ENCODE peak calls at places on chromosomes 2 and 18, in four cellular contexts. One of them, this sample, is unnamed.
A peak's percentile ranks its signal among the peaks of the same experiment; 100 is the strongest.

GRCh38 chr2:64202206-64202864 is 58.1 kb upstream of the PELI1 start:
- DNase-seq in lower lobe of right lung: no peak
- DNase-seq in omental fat pad: no peak
- DNase-seq in CD4-positive, alpha-beta T cell: no peak
- DNase-seq in this sample: no peak

GRCh38 chr2:171181067-171182049 is 20.7 kb upstream of the TLK1 start:
- DNase-seq in lower lobe of right lung: no peak
- DNase-seq in omental fat pad: no peak
- DNase-seq in CD4-positive, alpha-beta T cell: no peak
- DNase-seq in this sample: no peak

GRCh38 chr2:170779304-170779703 is 9.1 kb downstream of the ERICH2 start:
- DNase-seq in lower lobe of right lung: no peak
- DNase-seq in omental fat pad: no peak
- DNase-seq in CD4-positive, alpha-beta T cell: no peak
- DNase-seq in this sample: no peak

GRCh38 chr2:230866704-230867561 is 2.2 kb downstream of the ITM2C start:
- DNase-seq in lower lobe of right lung: no peak
- DNase-seq in omental fat pad: no peak
- DNase-seq in CD4-positive, alpha-beta T cell: peak; percentile 64
- DNase-seq in this sample: no peak

GRCh38 chr2:181203412-181203811 is 223.0 kb downstream of the UBE2E3 start:
- DNase-seq in lower lobe of right lung: no peak
- DNase-seq in omental fat pad: no peak
- DNase-seq in CD4-positive, alpha-beta T cell: no peak
- DNase-seq in this sample: no peak

GRCh38 chr2:174597347-174598047 is at the start of gene WIPF1:
- DNase-seq in lower lobe of right lung: no peak
- DNase-seq in omental fat pad: no peak
- DNase-seq in CD4-positive, alpha-beta T cell: peak; percentile 24
- DNase-seq in this sample: no peak

GRCh38 chr2:190533968-190534309 is 583 bp downstream of the NEMP2 start:
- DNase-seq in lower lobe of right lung: no peak
- DNase-seq in omental fat pad: no peak
- DNase-seq in CD4-positive, alpha-beta T cell: peak; percentile 53
- DNase-seq in this sample: no peak

GRCh38 chr2:113169002-113169530 is 4.7 kb upstream of the PSD4 start:
- DNase-seq in lower lobe of right lung: no peak
- DNase-seq in omental fat pad: no peak
- DNase-seq in CD4-positive, alpha-beta T cell: no peak
- DNase-seq in this sample: no peak

GRCh38 chr18:1618364-1618763 is 713.7 kb downstream of the ADCYAP1 start:
- DNase-seq in lower lobe of right lung: no peak
- DNase-seq in omental fat pad: no peak
- DNase-seq in CD4-positive, alpha-beta T cell: no peak
- DNase-seq in this sample: no peak

GRCh38 chr2:163658556-163658955 is 77.3 kb downstream of the FIGN start:
- DNase-seq in lower lobe of right lung: no peak
- DNase-seq in omental fat pad: no peak
- DNase-seq in CD4-positive, alpha-beta T cell: no peak
- DNase-seq in this sample: no peak

GRCh38 chr18:23716516-23716915 is 27.3 kb downstream of the LAMA3 start:
- DNase-seq in lower lobe of right lung: no peak
- DNase-seq in omental fat pad: no peak
- DNase-seq in CD4-positive, alpha-beta T cell: no peak
- DNase-seq in this sample: no peak

GRCh38 chr18:9156604-9157249 is 20.1 kb downstream of the ANKRD12 start:
- DNase-seq in lower lobe of right lung: no peak
- DNase-seq in omental fat pad: no peak
- DNase-seq in CD4-positive, alpha-beta T cell: no peak
- DNase-seq in this sample: no peak

GRCh38 chr2:20378891-20379519 is 28.4 kb upstream of the PUM2 start:
- DNase-seq in lower lobe of right lung: peak; percentile 74
- DNase-seq in omental fat pad: peak; percentile 45
- DNase-seq in CD4-positive, alpha-beta T cell: no peak
- DNase-seq in this sample: peak; percentile 49

GRCh38 chr18:46028536-46028891 is 43.5 kb downstream of the PSTPIP2 start:
- DNase-seq in lower lobe of right lung: no peak
- DNase-seq in omental fat pad: no peak
- DNase-seq in CD4-positive, alpha-beta T cell: no peak
- DNase-seq in this sample: no peak

GRCh38 chr2:44579136-44579836 is 217.5 kb downstream of the CAMKMT start:
- DNase-seq in lower lobe of right lung: no peak
- DNase-seq in omental fat pad: no peak
- DNase-seq in CD4-positive, alpha-beta T cell: no peak
- DNase-seq in this sample: no peak

GRCh38 chr2:169933124-169933711 is 106.0 kb downstream of the UBR3 start:
- DNase-seq in lower lobe of right lung: no peak
- DNase-seq in omental fat pad: no peak
- DNase-seq in CD4-positive, alpha-beta T cell: no peak
- DNase-seq in this sample: no peak

GRCh38 chr18:58178476-58178875 is 134.4 kb downstream of the NEDD4L start:
- DNase-seq in lower lobe of right lung: no peak
- DNase-seq in omental fat pad: no peak
- DNase-seq in CD4-positive, alpha-beta T cell: no peak
- DNase-seq in this sample: no peak

GRCh38 chr2:220006152-220006551 is 378.7 kb downstream of the SLC4A3 start:
- DNase-seq in lower lobe of right lung: no peak
- DNase-seq in omental fat pad: no peak
- DNase-seq in CD4-positive, alpha-beta T cell: no peak
- DNase-seq in this sample: no peak

GRCh38 chr18:11108956-11109355 is 40.4 kb downstream of the PIEZO2 start:
- DNase-seq in lower lobe of right lung: no peak
- DNase-seq in omental fat pad: no peak
- DNase-seq in CD4-positive, alpha-beta T cell: no peak
- DNase-seq in this sample: no peak

GRCh38 chr2:64645014-64645418 is 8.7 kb downstream of the SERTAD2 start:
- DNase-seq in lower lobe of right lung: no peak
- DNase-seq in omental fat pad: no peak
- DNase-seq in CD4-positive, alpha-beta T cell: no peak
- DNase-seq in this sample: peak; percentile 35

GRCh38 chr2:36696533-36696932 is at the start of gene VIT:
- DNase-seq in lower lobe of right lung: no peak
- DNase-seq in omental fat pad: no peak
- DNase-seq in CD4-positive, alpha-beta T cell: no peak
- DNase-seq in this sample: no peak

GRCh38 chr2:36697424-36698066 is 1.0 kb downstream of the VIT start:
- DNase-seq in lower lobe of right lung: no peak
- DNase-seq in omental fat pad: no peak
- DNase-seq in CD4-positive, alpha-beta T cell: no peak
- DNase-seq in this sample: no peak

GRCh38 chr2:36698978-36699377 is 2.5 kb downstream of the VIT start:
- DNase-seq in lower lobe of right lung: no peak
- DNase-seq in omental fat pad: no peak
- DNase-seq in CD4-positive, alpha-beta T cell: no peak
- DNase-seq in this sample: no peak

GRCh38 chr2:36693825-36694224 is 2.7 kb upstream of the VIT start:
- DNase-seq in lower lobe of right lung: no peak
- DNase-seq in omental fat pad: no peak
- DNase-seq in CD4-positive, alpha-beta T cell: no peak
- DNase-seq in this sample: no peak

DNA sequence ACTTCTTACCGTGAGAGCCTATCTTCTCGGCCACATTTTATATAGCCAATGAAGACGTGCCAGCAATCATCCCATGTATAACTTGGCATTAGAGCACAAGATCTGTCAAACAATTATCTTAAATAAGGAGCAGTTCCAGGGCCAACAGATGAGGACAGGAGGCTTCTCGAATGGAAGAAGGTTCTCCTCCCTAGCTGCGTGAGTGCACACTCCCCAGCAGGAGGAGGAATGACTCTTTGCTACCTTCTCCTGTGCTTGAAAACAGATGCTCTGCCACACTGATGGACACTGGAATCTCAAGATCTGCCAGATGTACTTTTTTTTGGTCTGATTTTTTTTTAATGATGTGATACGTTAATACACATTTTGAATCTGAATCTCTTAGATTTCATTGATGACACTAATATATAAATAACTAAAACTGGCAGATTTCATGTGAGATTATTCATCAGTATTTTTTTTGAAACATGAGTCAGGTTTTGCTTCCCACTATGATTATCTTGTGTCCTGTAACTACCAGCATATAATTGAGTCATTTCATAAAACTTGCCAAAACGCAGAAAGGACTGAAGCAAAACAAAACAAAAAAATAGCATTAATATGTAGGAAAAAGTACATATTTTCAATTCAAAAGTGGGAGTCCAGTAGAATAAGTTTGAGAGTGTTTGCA is 626 bp upstream of the VIT start:
- DNase-seq in lower lobe of right lung: no peak
- DNase-seq in omental fat pad: no peak
- DNase-seq in CD4-positive, alpha-beta T cell: no peak
- DNase-seq in this sample: no peak
- TF ChIP-seq CTCF in lower lobe of right lung: no peak
- TF ChIP-seq CTCF in omental fat pad: no peak
- TF ChIP-seq CTCF in CD4-positive, alpha-beta T cell: no peak
- TF ChIP-seq CTCF in this sample: no peak

GRCh38 chr18:52826994-52827393 is 487.0 kb downstream of the DCC start:
- DNase-seq in lower lobe of right lung: no peak
- DNase-seq in omental fat pad: no peak
- DNase-seq in CD4-positive, alpha-beta T cell: no peak
- DNase-seq in this sample: no peak
- TF ChIP-seq CTCF in lower lobe of right lung: no peak
- TF ChIP-seq CTCF in omental fat pad: no peak
- TF ChIP-seq CTCF in CD4-positive, alpha-beta T cell: no peak
- TF ChIP-seq CTCF in this sample: no peak

DNA sequence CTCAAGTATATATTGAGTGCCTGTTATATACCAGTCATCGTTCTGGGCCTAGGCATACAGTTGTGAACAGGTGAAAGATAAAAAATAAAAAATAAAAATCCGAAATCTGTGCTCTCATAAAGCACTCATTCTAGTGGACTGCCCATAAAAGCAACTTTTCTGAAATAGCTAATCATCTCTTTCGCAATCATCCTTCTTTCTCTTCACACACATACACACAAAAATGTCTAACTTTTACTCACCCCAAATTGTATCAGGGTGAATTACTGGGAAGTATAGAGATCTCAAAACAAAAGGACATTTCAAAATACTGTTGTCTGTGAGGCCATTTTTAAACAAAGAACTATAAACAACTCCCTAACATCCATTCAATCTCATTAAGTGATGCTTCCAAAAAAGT is 29.6 kb upstream of the ORC2 start:
- DNase-seq in lower lobe of right lung: no peak
- DNase-seq in omental fat pad: no peak
- DNase-seq in CD4-positive, alpha-beta T cell: no peak
- DNase-seq in this sample: no peak
- TF ChIP-seq CTCF in lower lobe of right lung: no peak
- TF ChIP-seq CTCF in omental fat pad: no peak
- TF ChIP-seq CTCF in CD4-positive, alpha-beta T cell: no peak
- TF ChIP-seq CTCF in this sample: no peak

GRCh38 chr2:232976666-232977437 is 36.2 kb downstream of the NGEF start:
- DNase-seq in lower lobe of right lung: no peak
- DNase-seq in omental fat pad: no peak
- DNase-seq in CD4-positive, alpha-beta T cell: no peak
- DNase-seq in this sample: no peak
- TF ChIP-seq CTCF in lower lobe of right lung: no peak
- TF ChIP-seq CTCF in omental fat pad: no peak
- TF ChIP-seq CTCF in CD4-positive, alpha-beta T cell: no peak
- TF ChIP-seq CTCF in this sample: no peak

GRCh38 chr2:182436252-182436651 is 9.4 kb upstream of the PDE1A start:
- DNase-seq in lower lobe of right lung: no peak
- DNase-seq in omental fat pad: no peak
- DNase-seq in CD4-positive, alpha-beta T cell: no peak
- DNase-seq in this sample: no peak

GRCh38 chr2:182432051-182432450 is 5.2 kb upstream of the PDE1A start:
- DNase-seq in lower lobe of right lung: no peak
- DNase-seq in omental fat pad: no peak
- DNase-seq in CD4-positive, alpha-beta T cell: no peak
- DNase-seq in this sample: no peak

DNA sequence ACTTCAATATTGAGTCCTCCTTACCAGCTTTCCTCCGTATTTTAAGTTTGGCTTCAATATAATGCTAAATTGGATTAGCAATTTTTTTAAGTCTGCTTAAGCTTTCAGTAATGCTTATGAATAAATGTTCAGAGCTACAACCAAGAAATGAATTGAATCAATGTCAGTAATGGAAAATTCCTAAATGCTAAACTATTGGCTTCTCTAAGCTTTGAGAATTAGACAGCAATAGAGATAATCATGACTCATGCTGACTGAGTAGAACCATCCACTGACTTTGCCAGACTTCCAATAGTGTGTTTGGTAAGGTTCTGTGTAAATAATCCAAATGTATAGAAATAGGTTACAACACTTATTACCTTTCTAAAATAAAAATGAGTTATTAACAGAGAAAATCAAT is 8.9 kb upstream of the PDE1A start:
- DNase-seq in lower lobe of right lung: no peak
- DNase-seq in omental fat pad: no peak
- DNase-seq in CD4-positive, alpha-beta T cell: no peak
- DNase-seq in this sample: no peak
- TF ChIP-seq CTCF in lower lobe of right lung: no peak
- TF ChIP-seq CTCF in omental fat pad: no peak
- TF ChIP-seq CTCF in CD4-positive, alpha-beta T cell: no peak
- TF ChIP-seq CTCF in this sample: no peak

GRCh38 chr2:157601807-157602206 is 26.9 kb downstream of the ACVR1C start:
- DNase-seq in lower lobe of right lung: no peak
- DNase-seq in omental fat pad: no peak
- DNase-seq in CD4-positive, alpha-beta T cell: no peak
- DNase-seq in this sample: no peak

GRCh38 chr2:157592374-157592773 is 36.3 kb downstream of the ACVR1C start:
- DNase-seq in lower lobe of right lung: no peak
- DNase-seq in omental fat pad: no peak
- DNase-seq in CD4-positive, alpha-beta T cell: no peak
- DNase-seq in this sample: no peak

GRCh38 chr2:157593411-157593810 is 35.3 kb downstream of the ACVR1C start:
- DNase-seq in lower lobe of right lung: no peak
- DNase-seq in omental fat pad: no peak
- DNase-seq in CD4-positive, alpha-beta T cell: no peak
- DNase-seq in this sample: no peak

GRCh38 chr2:157592983-157593382 is 35.7 kb downstream of the ACVR1C start:
- DNase-seq in lower lobe of right lung: no peak
- DNase-seq in omental fat pad: no peak
- DNase-seq in CD4-positive, alpha-beta T cell: no peak
- DNase-seq in this sample: no peak

GRCh38 chr2:157596992-157597681 is 31.5 kb downstream of the ACVR1C start:
- DNase-seq in lower lobe of right lung: peak; percentile 57
- DNase-seq in omental fat pad: no peak
- DNase-seq in CD4-positive, alpha-beta T cell: peak; percentile 51
- DNase-seq in this sample: peak; percentile 16
- TF ChIP-seq CTCF in lower lobe of right lung: peak; percentile 48
- TF ChIP-seq CTCF in omental fat pad: no peak
- TF ChIP-seq CTCF in CD4-positive, alpha-beta T cell: peak; percentile 68
- TF ChIP-seq CTCF in this sample: peak; percentile 65

This sample was measured in progenitor cell of endocrine pancreas.